ENCODE peak calls at places on chromosomes 13 and 19, in four cellular contexts. One of them, this sample, is unnamed.

GRCh38 chr19:49437231-49437630 is 4.1 kb downstream of the SLC17A7 start:
- DNase-seq in GM12878: no peak
- DNase-seq in body of pancreas: no peak
- DNase-seq in uterus: no peak
- DNase-seq in this sample: no peak

GRCh38 chr13:40175639-40176038 is 490.8 kb downstream of the FOXO1 start:
- DNase-seq in GM12878: no peak
- DNase-seq in body of pancreas: no peak
- DNase-seq in uterus: no peak
- DNase-seq in this sample: no peak

GRCh38 chr13:34026308-34026707 is 208.4 kb downstream of the RFC3 start:
- DNase-seq in GM12878: no peak
- DNase-seq in body of pancreas: no peak
- DNase-seq in uterus: no peak
- DNase-seq in this sample: no peak

GRCh38 chr13:66675620-66676019 is 554.5 kb downstream of the PCDH9 start:
- DNase-seq in GM12878: no peak
- DNase-seq in body of pancreas: no peak
- DNase-seq in uterus: no peak
- DNase-seq in this sample: no peak

GRCh38 chr13:44576396-44577235 is 486 bp upstream of the TSC22D1 start:
- DNase-seq in GM12878: no peak
- DNase-seq in body of pancreas: peak; percentile 23
- DNase-seq in uterus: peak; percentile 37
- DNase-seq in this sample: peak; percentile 68

GRCh38 chr19:49210108-49210900 is 52.7 kb downstream of the TRPM4 start:
- DNase-seq in GM12878: no peak
- DNase-seq in body of pancreas: peak; percentile 89
- DNase-seq in uterus: peak; percentile 32
- DNase-seq in this sample: no peak

GRCh38 chr13:100306444-100306999 is 217.6 kb downstream of the PCCA start:
- DNase-seq in GM12878: no peak
- DNase-seq in body of pancreas: no peak
- DNase-seq in uterus: no peak
- DNase-seq in this sample: no peak

GRCh38 chr13:107211073-107211472 is 643.1 kb upstream of the ARGLU1 start:
- DNase-seq in GM12878: no peak
- DNase-seq in body of pancreas: peak; percentile 74
- DNase-seq in uterus: peak; percentile 69
- DNase-seq in this sample: peak; percentile 74

GRCh38 chr19:55594996-55595530 is 4.3 kb downstream of the FIZ1 start:
- DNase-seq in GM12878: no peak
- DNase-seq in body of pancreas: no peak
- DNase-seq in uterus: no peak
- DNase-seq in this sample: no peak

GRCh38 chr19:53982611-53983010 is 8.8 kb upstream of the CACNG6 start:
- DNase-seq in GM12878: no peak
- DNase-seq in body of pancreas: peak; percentile 16
- DNase-seq in uterus: peak; percentile 27
- DNase-seq in this sample: no peak

GRCh38 chr19:47663435-47663910 is 49.7 kb upstream of the EHD2 start:
- DNase-seq in GM12878: no peak
- DNase-seq in body of pancreas: no peak
- DNase-seq in uterus: no peak
- DNase-seq in this sample: no peak

GRCh38 chr13:50950808-50951207 is 41.2 kb downstream of the RNASEH2B start:
- DNase-seq in GM12878: no peak
- DNase-seq in body of pancreas: no peak
- DNase-seq in uterus: no peak
- DNase-seq in this sample: no peak

GRCh38 chr13:75485286-75486062 is 3.5 kb upstream of the TBC1D4 start:
- DNase-seq in GM12878: no peak
- DNase-seq in body of pancreas: no peak
- DNase-seq in uterus: no peak
- DNase-seq in this sample: no peak

GRCh38 chr19:23481043-23481442 is 85.8 kb upstream of the ZNF91 start:
- DNase-seq in GM12878: no peak
- DNase-seq in body of pancreas: no peak
- DNase-seq in uterus: no peak
- DNase-seq in this sample: no peak

GRCh38 chr13:32902898-32903297 is 113.3 kb upstream of the KL start:
- DNase-seq in GM12878: no peak
- DNase-seq in body of pancreas: peak; percentile 46
- DNase-seq in uterus: peak; percentile 67
- DNase-seq in this sample: peak; percentile 77

GRCh38 chr13:52096062-52096461 is 32.8 kb downstream of the NEK5 start:
- DNase-seq in GM12878: no peak
- DNase-seq in body of pancreas: no peak
- DNase-seq in uterus: no peak
- DNase-seq in this sample: no peak

GRCh38 chr13:110712849-110713641 is 455 bp upstream of the ING1 start:
- DNase-seq in GM12878: peak; percentile 98
- DNase-seq in body of pancreas: peak; percentile 100
- DNase-seq in uterus: peak; percentile 100
- DNase-seq in this sample: peak; percentile 100
- TF ChIP-seq POLR2A in GM12878: peak; percentile 100
- TF ChIP-seq POLR2A in body of pancreas: peak; percentile 100
- TF ChIP-seq POLR2A in uterus: peak; percentile 95
- TF ChIP-seq POLR2A in this sample: peak; percentile 99

DNA sequence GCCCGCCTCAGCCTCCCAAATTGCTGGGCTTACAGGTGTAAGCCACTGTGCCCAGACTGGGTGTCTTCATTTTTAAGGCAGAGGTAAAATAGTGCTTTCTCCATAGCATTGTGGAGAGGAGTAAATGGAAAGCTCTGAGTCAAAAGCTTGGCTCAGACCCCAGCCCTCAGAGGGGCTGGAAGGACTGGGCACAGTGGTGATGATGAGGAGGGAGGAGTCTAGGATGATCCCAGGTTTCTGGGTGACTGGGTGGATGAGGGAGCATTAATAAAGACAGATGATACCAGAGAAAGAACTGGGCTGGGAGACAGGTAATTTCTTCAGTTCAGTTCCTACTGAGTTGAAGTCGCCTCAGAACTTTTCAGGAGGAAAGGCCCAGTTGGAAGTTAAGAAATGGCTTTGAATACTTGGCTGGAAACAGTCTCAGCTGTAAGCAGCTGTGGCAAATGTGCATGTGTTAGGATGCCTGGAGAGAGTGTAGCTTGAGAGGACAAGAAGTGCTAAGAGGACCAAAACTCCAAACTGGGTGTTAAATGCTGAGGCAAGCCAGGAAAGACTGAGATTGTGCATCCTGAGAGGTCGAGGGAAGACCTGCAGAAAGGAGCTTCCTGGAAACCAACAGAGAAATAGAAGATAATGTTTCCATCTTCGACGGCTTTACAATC is 37.1 kb upstream of the MEDAG start:
- DNase-seq in GM12878: no peak
- DNase-seq in body of pancreas: no peak
- DNase-seq in uterus: no peak
- DNase-seq in this sample: no peak
- H3K4me3 ChIP-seq in GM12878: no peak overlapping the region
- H3K4me3 ChIP-seq in body of pancreas: no peak overlapping the region
- H3K4me3 ChIP-seq in uterus: no peak overlapping the region
- H3K4me3 ChIP-seq in this sample: no peak overlapping the region

GRCh38 chr19:15836345-15836594 is 20.8 kb upstream of the OR10H1 start:
- DNase-seq in GM12878: no peak
- DNase-seq in body of pancreas: no peak
- DNase-seq in uterus: no peak
- DNase-seq in this sample: no peak

GRCh38 chr19:15836595-15837398 is 21.3 kb upstream of the OR10H1 start:
- DNase-seq in GM12878: peak; percentile 61
- DNase-seq in body of pancreas: peak; percentile 98
- DNase-seq in uterus: peak; percentile 98
- DNase-seq in this sample: peak; percentile 99

GRCh38 chr19:15841875-15842569 is 26.6 kb upstream of the OR10H1 start:
- DNase-seq in GM12878: no peak
- DNase-seq in body of pancreas: no peak
- DNase-seq in uterus: no peak
- DNase-seq in this sample: peak; percentile 32

GRCh38 chr19:15843186-15843585 is 27.7 kb upstream of the OR10H1 start:
- DNase-seq in GM12878: no peak
- DNase-seq in body of pancreas: no peak
- DNase-seq in uterus: no peak
- DNase-seq in this sample: no peak

DNA sequence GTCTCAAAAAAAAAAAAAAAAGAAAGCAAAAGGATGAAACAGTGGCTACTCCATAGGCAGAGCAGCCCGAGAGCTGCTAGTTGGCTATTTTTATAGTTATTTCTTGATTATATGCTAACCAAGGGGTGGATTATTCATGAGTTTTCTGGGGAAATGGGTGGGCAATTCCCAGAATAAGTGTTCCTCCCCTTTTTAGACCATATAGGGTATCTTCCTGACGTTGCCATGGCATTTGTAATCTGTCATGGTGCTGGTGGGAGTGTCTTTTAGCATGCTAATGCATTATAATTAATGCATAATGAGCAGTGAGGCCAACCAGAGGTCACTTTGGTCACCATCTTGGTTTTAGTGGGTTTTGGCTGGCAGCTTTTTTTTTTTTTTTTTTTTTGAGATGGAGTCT is 25.4 kb upstream of the OR10H1 start:
- DNase-seq in GM12878: no peak
- DNase-seq in body of pancreas: no peak
- DNase-seq in uterus: no peak
- DNase-seq in this sample: no peak
- H3K27me3 ChIP-seq in GM12878: no peaks in the 10 kb centered on the region
- H3K27me3 ChIP-seq in body of pancreas: no peaks in the 10 kb centered on the region
- H3K27me3 ChIP-seq in uterus: no peaks in the 10 kb centered on the region
- H3K27me3 ChIP-seq in this sample: no peaks in the 10 kb centered on the region

GRCh38 chr19:13860679-13861391 is 16.1 kb upstream of the NANOS3 start:
- DNase-seq in GM12878: no peak
- DNase-seq in body of pancreas: no peak
- DNase-seq in uterus: no peak
- DNase-seq in this sample: no peak

GRCh38 chr19:13859361-13859880 is 17.5 kb upstream of the NANOS3 start:
- DNase-seq in GM12878: no peak
- DNase-seq in body of pancreas: no peak
- DNase-seq in uterus: no peak
- DNase-seq in this sample: no peak

GRCh38 chr19:13861392-13861713 is 15.6 kb upstream of the NANOS3 start:
- DNase-seq in GM12878: no peak
- DNase-seq in body of pancreas: no peak
- DNase-seq in uterus: no peak
- DNase-seq in this sample: no peak

GRCh38 chr19:13864223-13864512 is 12.8 kb upstream of the NANOS3 start:
- DNase-seq in GM12878: no peak
- DNase-seq in body of pancreas: no peak
- DNase-seq in uterus: no peak
- DNase-seq in this sample: no peak

DNA sequence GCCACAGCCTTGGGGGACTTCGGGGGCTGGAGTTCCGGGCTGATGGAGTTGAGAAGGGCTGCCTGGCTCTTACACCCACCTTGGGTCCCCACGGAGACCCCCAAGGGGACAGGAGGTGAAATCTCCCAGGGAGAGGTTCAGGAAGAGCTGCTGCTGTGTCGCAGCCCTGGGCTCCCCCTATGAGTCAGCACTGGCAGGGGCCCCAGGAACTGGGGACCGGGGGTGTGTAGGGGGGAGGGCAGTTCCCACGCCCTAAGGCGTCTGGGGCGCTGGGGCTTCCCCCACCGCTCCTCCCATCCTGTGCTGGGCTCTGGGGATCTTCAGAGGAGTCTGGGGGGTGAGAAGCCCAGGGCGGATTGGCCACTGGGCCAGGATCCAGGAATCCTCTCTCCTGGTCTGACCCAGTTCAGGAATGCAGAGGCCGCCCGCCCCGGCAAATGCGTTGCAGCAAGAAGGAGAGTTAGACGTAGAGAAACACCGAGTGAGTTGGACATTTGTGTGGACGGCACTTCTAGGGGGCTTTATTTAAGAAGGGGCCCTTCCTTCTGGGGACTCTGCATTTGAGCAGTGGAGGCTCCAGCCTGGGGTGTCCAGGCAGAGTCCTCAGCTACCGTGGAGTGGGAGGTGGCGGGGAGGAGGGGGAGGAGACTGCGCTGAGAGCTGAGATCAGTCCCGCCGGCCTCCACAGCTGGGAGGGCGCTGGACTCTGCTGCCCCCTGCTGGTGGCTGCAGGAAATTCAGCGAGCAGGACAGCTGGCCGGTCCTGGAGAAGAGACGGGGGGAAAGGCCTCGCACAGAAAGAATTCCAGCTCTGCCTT is 15.0 kb upstream of the NANOS3 start:
- DNase-seq in GM12878: peak; percentile 79
- DNase-seq in body of pancreas: peak; percentile 94
- DNase-seq in uterus: peak; percentile 97
- DNase-seq in this sample: peak; percentile 97
- TF ChIP-seq POLR2A in GM12878: peak; percentile 87
- TF ChIP-seq POLR2A in body of pancreas: peak; percentile 51
- TF ChIP-seq POLR2A in uterus: peak; percentile 50
- TF ChIP-seq POLR2A in this sample: peak; percentile 25

DNA sequence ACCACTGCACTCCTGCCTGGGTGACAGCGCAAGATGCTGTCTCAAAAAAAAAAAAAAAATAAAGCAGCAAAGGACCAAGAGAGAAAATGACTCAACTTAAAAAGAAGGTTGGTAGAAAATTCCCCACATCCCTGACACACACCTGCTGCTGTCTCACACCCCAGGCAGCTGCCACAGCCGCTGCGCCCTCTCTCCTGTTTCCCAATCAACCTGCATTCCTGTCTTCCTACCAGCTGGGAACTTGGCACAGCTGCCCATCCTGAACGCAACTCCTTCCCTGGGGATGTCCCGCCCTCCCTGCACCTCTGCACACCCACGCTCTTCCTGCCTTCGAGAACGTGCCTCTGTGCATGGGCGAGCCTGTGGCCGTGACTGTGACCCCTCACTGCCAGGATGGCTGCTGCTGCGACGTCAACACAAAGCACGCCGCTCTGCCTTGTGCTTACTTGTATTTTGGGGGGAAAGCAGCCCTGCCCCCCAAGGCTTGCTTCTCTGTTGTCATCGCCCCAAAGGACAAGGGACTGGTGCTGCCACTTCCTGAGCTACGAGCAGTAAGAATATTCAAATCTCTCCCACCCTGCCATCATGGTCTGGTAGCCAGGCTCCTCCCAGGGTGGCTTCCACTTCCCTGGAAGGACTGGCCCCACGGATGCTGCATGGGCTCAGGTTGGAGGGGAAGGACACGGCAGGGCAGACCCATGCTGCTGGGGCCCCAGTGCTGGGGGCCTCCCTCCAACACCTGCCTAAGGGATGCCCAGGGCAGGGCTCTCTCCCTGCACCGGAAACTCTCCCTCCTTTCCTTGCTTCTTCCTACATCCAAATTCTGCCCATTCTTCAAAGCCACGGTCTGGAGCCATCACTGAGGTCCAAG is 20.7 kb downstream of the SH3GL1 start:
- DNase-seq in GM12878: peak; percentile 69
- DNase-seq in body of pancreas: peak; percentile 94
- DNase-seq in uterus: no peak
- DNase-seq in this sample: peak; percentile 74
- H3K4me3 ChIP-seq in GM12878: peak overlapping the region; percentile 53
- H3K4me3 ChIP-seq in body of pancreas: no peak overlapping the region
- H3K4me3 ChIP-seq in uterus: no peak overlapping the region
- H3K4me3 ChIP-seq in this sample: peak overlapping the region; percentile 1

DNA sequence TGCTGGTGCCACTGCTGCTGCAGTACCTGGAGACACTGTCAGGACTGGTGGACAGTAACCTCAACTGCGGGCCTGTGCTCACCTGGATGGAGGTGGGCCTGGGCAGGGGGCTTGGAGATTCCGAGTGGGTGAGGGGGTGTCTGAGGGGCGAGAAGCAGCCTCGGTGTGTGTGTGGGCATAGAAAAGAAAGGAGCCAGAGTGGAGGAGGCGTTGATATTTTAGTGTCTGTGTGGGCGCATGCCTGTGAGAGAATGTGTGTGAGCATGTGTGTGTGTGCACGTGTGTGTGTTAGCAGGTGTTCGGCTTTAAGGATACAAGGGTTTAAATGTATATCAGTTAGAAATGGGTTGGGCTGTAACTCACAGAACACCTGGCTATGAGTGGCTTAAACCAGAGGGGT is 3.7 kb downstream of the ARHGAP33 start:
- DNase-seq in GM12878: no peak
- DNase-seq in body of pancreas: no peak
- DNase-seq in uterus: no peak
- DNase-seq in this sample: no peak
- H3K27me3 ChIP-seq in GM12878: no peaks in the 10 kb centered on the region
- H3K27me3 ChIP-seq in body of pancreas: no peaks in the 10 kb centered on the region
- H3K27me3 ChIP-seq in uterus: no peaks in the 10 kb centered on the region
- H3K27me3 ChIP-seq in this sample: no peaks in the 10 kb centered on the region

This sample was measured in suprapubic skin.